ENCODE peak calls at places on chromosomes 6 and 20, in nine cellular contexts. W is head of caudate nucleus, O is NCI-H748 treated with DMSO at 0.1 percent for 48 hours, V is LHCN-M2, T is HEK293T, Q is cerebellar nuclear complex, Y is H9, G is KG1, M is MV-4-11. J is an unnamed sample.
A peak's percentile ranks its signal among the peaks of the same experiment; 100 is the strongest.

GRCh38 chr6:119116712-119117281 is 38.3 kb upstream of the FAM184A start:
- DNase-seq in W (no peak), O (no peak), V (no peak), T (peak; percentile 31), Q (no peak), Y (no peak), G (no peak), M (no peak), J (no peak)

GRCh38 chr6:35727206-35727934 is 9.5 kb upstream of the ARMC12 start:
- DNase-seq in W (peak; percentile 81), O (peak; percentile 67), V (peak; percentile 97), T (peak; percentile 63), Q (no peak), Y (peak; percentile 77), G (no peak), M (peak; percentile 59), J (no peak)

GRCh38 chr6:147712841-147713240 is 204.4 kb downstream of the SAMD5 start:
- DNase-seq in W (no peak), O (no peak), V (no peak), T (no peak), Q (no peak), Y (no peak), G (no peak), M (no peak), J (no peak)

GRCh38 chr6:39084506-39084905 is 30.5 kb downstream of the SAYSD1 start:
- DNase-seq in W (no peak), O (no peak), V (no peak), T (no peak), Q (no peak), Y (no peak), G (no peak), M (no peak), J (no peak)

GRCh38 chr20:2872304-2873009 is 824 bp upstream of the PTPRA start:
- DNase-seq in W (peak; percentile 89), O (peak; percentile 71), V (peak; percentile 54), T (peak; percentile 32), Q (no peak), Y (peak; percentile 66), G (peak; percentile 55), M (peak; percentile 58), J (no peak)

GRCh38 chr6:91045152-91045551 is 458.3 kb upstream of the MAP3K7 start:
- DNase-seq in W (no peak), O (no peak), V (peak; percentile 58), T (no peak), Q (no peak), Y (no peak), G (no peak), M (no peak), J (no peak)

GRCh38 chr20:32452776-32453466 is 94.8 kb downstream of the ASXL1 start:
- DNase-seq in W (no peak), O (no peak), V (no peak), T (no peak), Q (no peak), Y (no peak), G (no peak), M (no peak), J (no peak)

GRCh38 chr20:47274449-47275108 is 81.9 kb downstream of the ZMYND8 start:
- DNase-seq in W (no peak), O (no peak), V (peak; percentile 95), T (no peak), Q (no peak), Y (no peak), G (no peak), M (peak; percentile 96), J (peak; percentile 87)

GRCh38 chr20:6636209-6637159 is 131.0 kb upstream of the BMP2 start:
- DNase-seq in W (peak; percentile 13), O (peak; percentile 38), V (peak; percentile 76), T (peak; percentile 33), Q (no peak), Y (no peak), G (peak; percentile 7), M (peak; percentile 47), J (no peak)

GRCh38 chr6:106275692-106276091 is 49.9 kb downstream of the ATG5 start:
- DNase-seq in W (no peak), O (no peak), V (peak; percentile 55), T (no peak), Q (no peak), Y (no peak), G (no peak), M (no peak), J (peak; percentile 62)

GRCh38 chr6:159941286-159942113 is 27.4 kb upstream of the IGF2R start:
- DNase-seq in W (no peak), O (peak; percentile 23), V (peak; percentile 73), T (peak; percentile 23), Q (no peak), Y (no peak), G (no peak), M (peak; percentile 80), J (no peak)

GRCh38 chr20:25421107-25421506 is 13.6 kb downstream of the GINS1 start:
- DNase-seq in W (no peak), O (no peak), V (no peak), T (no peak), Q (no peak), Y (no peak), G (no peak), M (no peak), J (peak; percentile 40)

GRCh38 chr6:396126-396520 is 4.6 kb downstream of the IRF4 start:
- DNase-seq in W (no peak), O (no peak), V (no peak), T (no peak), Q (no peak), Y (no peak), G (no peak), M (no peak), J (no peak)